ENCODE peak calls at places on chromosomes 7 and 10, in eight cellular contexts. D is GM12878; I is activated CD8-positive, alpha-beta T cell treated with anti-CD3 and anti-CD28 coated beads for 36 hours; Y is lower lobe of right lung; P is left lung; W is naive thymus-derived CD4-positive, alpha-beta T cell; V is HCT116; R is CD4-positive, CD25-positive, alpha-beta regulatory T cell. Q is an unnamed sample.
A peak's percentile ranks its signal among the peaks of the same experiment; 100 is the strongest.

GRCh38 chr7:106393564-106393963 is 108.8 kb upstream of the NAMPT start:
- ATAC-seq in W (no peak), V (no peak), R (no peak), I (no peak), Y (no peak), P (no peak), D (no peak), Q (no peak)

GRCh38 chr7:107210400-107210799 is 41.6 kb downstream of the HBP1 start:
- ATAC-seq in R (no peak), D (no peak), I (no peak), P (no peak), V (no peak), W (no peak), Y (no peak), Q (no peak)

GRCh38 chr10:85642421-85643170 is 724.0 kb downstream of the GRID1 start:
- ATAC-seq in V (peak; percentile 76), P (peak; percentile 70), D (no peak), Y (peak; percentile 81), R (no peak), W (no peak), I (no peak), Q (no peak)

GRCh38 chr7:154841731-154842331 is 161.1 kb downstream of the PAXIP1 start:
- ATAC-seq in W (no peak), V (no peak), Y (no peak), R (no peak), D (no peak), I (no peak), P (no peak), Q (no peak)

GRCh38 chr7:136104269-136104603 is 127.1 kb upstream of the MTPN start:
- ATAC-seq in P (no peak), V (no peak), Y (no peak), W (no peak), I (no peak), D (no peak), R (no peak), Q (no peak)

GRCh38 chr7:103395071-103395470 is 47.6 kb downstream of the PSMC2 start:
- ATAC-seq in I (no peak), R (no peak), V (no peak), Y (no peak), D (no peak), P (no peak), W (no peak), Q (no peak)

GRCh38 chr10:101388671-101389276 is 34.8 kb downstream of the BTRC start:
- ATAC-seq in V (no peak), W (no peak), P (no peak), Y (no peak), I (no peak), D (no peak), R (no peak), Q (no peak)

GRCh38 chr10:68900427-68901105 is 549 bp upstream of the DDX50 start:
- ATAC-seq in P (peak; percentile 71), V (no peak), I (peak; percentile 55), W (peak; percentile 56), D (peak; percentile 62), R (peak; percentile 41), Y (peak; percentile 87), Q (peak; percentile 76)

GRCh38 chr10:68156373-68157185 is 47.3 kb downstream of the MYPN start:
- ATAC-seq in P (peak; percentile 84), I (no peak), V (peak; percentile 39), D (peak; percentile 89), Y (peak; percentile 74), R (peak; percentile 67), W (peak; percentile 85), Q (no peak)

GRCh38 chr10:35768731-35769130 is 126.6 kb upstream of the FZD8 start:
- ATAC-seq in R (no peak), V (no peak), P (no peak), D (no peak), W (no peak), Y (no peak), I (no peak), Q (no peak)

GRCh38 chr7:69577221-69577620 is 21.1 kb upstream of the AUTS2 start:
- ATAC-seq in R (no peak), V (no peak), Y (no peak), D (peak; percentile 66), P (no peak), I (no peak), W (no peak), Q (no peak)

GRCh38 chr10:69913586-69913985 is 111.9 kb downstream of the COL13A1 start:
- ATAC-seq in R (no peak), V (no peak), P (no peak), I (no peak), Y (no peak), W (no peak), D (no peak), Q (no peak)

GRCh38 chr7:101614939-101615302 is 14.2 kb downstream of the MYL10 start:
- ATAC-seq in Y (peak; percentile 59), W (no peak), I (no peak), P (peak; percentile 65), V (no peak), R (no peak), D (no peak), Q (no peak)

GRCh38 chr7:95736635-95737034 is 35.7 kb upstream of the DYNC1I1 start:
- ATAC-seq in D (no peak), W (no peak), Y (no peak), R (no peak), V (no peak), I (no peak), P (no peak), Q (no peak)

GRCh38 chr10:93006435-93007039 is 54.1 kb upstream of the CYP26C1 start:
- ATAC-seq in W (no peak), D (peak; percentile 49), V (peak; percentile 84), R (no peak), I (no peak), P (peak; percentile 78), Y (no peak), Q (no peak)

GRCh38 chr7:83548250-83548649 is 100.7 kb downstream of the SEMA3E start:
- ATAC-seq in W (no peak), P (no peak), D (no peak), V (no peak), Y (no peak), I (no peak), R (no peak), Q (no peak)

GRCh38 chr7:17206354-17206905 is 92.0 kb upstream of the AHR start:
- ATAC-seq in V (no peak), D (peak; percentile 89), Y (no peak), W (peak; percentile 72), R (no peak), P (peak; percentile 21), I (no peak), Q (no peak)

GRCh38 chr10:13998090-13998838 is 332.5 kb downstream of the FRMD4A start:
- ATAC-seq in P (no peak), R (no peak), V (no peak), Y (no peak), D (no peak), W (no peak), I (no peak), Q (no peak)

GRCh38 chr7:155993420-155994252 is 181.4 kb upstream of the SHH start:
- ATAC-seq in I (no peak), Y (no peak), V (no peak), W (no peak), P (no peak), R (no peak), D (no peak), Q (no peak)

GRCh38 chr10:45135836-45136235 is 135.1 kb downstream of the ZNF22 start:
- ATAC-seq in D (no peak), Y (no peak), W (no peak), P (no peak), I (no peak), R (no peak), V (no peak), Q (no peak)

GRCh38 chr10:101760510-101760909 is 15.4 kb downstream of the FGF8 start:
- ATAC-seq in W (no peak), V (no peak), I (no peak), R (no peak), P (no peak), D (no peak), Y (no peak), Q (no peak)

GRCh38 chr10:9781681-9782080 is 1236.0 kb upstream of the CELF2 start:
- ATAC-seq in W (no peak), R (no peak), D (no peak), P (no peak), V (no peak), I (no peak), Y (no peak), Q (no peak)

GRCh38 chr7:99709260-99709659 is 25.7 kb downstream of the CYP3A7 start:
- ATAC-seq in D (no peak), W (no peak), Y (no peak), P (no peak), I (no peak), R (no peak), V (no peak), Q (no peak)

GRCh38 chr10:114577133-114577532 is 80.9 kb downstream of the ABLIM1 start:
- ATAC-seq in V (no peak), D (no peak), Y (no peak), I (no peak), R (no peak), P (peak; percentile 48), W (no peak), Q (no peak)

GRCh38 chr7:78226059-78226658 is 427.6 kb downstream of the PHTF2 start:
- ATAC-seq in W (no peak), Y (peak; percentile 67), R (no peak), P (peak; percentile 75), I (no peak), V (peak; percentile 78), D (peak; percentile 61), Q (no peak)

GRCh38 chr7:41870505-41871138 is 167.7 kb upstream of the INHBA start:
- ATAC-seq in W (peak; percentile 74), I (peak; percentile 71), V (no peak), P (peak; percentile 47), Y (peak; percentile 43), R (no peak), D (peak; percentile 89), Q (no peak)

GRCh38 chr7:71145906-71146901 is 14.3 kb downstream of the GALNT17 start:
- ATAC-seq in P (no peak), D (no peak), R (no peak), Y (no peak), V (no peak), W (no peak), I (no peak), Q (no peak)

GRCh38 chr10:4902571-4903011 is 60.6 kb upstream of the AKR1C1 start:
- ATAC-seq in P (peak; percentile 46), Y (peak; percentile 44), D (no peak), R (no peak), I (peak; percentile 61), V (no peak), W (no peak), Q (no peak)

GRCh38 chr7:22082553-22082885 is 136.8 kb upstream of the CDCA7L start:
- ATAC-seq in I (no peak), P (peak; percentile 38), R (no peak), V (peak; percentile 53), W (peak; percentile 3), D (peak; percentile 15), Y (peak; percentile 57), Q (no peak)

GRCh38 chr7:158547817-158548216 is 39.8 kb downstream of the PTPRN2 start:
- ATAC-seq in Y (no peak), I (no peak), R (no peak), P (no peak), V (peak; percentile 22), W (no peak), D (no peak), Q (no peak)

GRCh38 chr10:24834869-24835268 is 111.2 kb upstream of the ARHGAP21 start:
- ATAC-seq in D (no peak), P (no peak), V (no peak), W (no peak), R (no peak), Y (no peak), I (no peak), Q (no peak)

GRCh38 chr10:127243490-127244272 is 47.3 kb upstream of the INSYN2A start:
- ATAC-seq in I (no peak), Y (peak; percentile 49), R (no peak), V (peak; percentile 98), D (no peak), W (peak; percentile 59), P (peak; percentile 80), Q (no peak)

Q was measured in stimulated activated memory B cell treated with anti-CD40 and anti-IgM and Interleukin-4, amounts not matched to agents 10 μg/mL and 1 μg/mL and 100 μg/mL, for 72 hours.